ENCODE peak calls at places on chromosomes 7 and 10, in five cellular contexts. Q is kidney epithelial cell, W is GM23248, E is adrenal gland, N is H9. P is an unnamed sample. For H3K27me3, the result is how much of the 10 kb centered on the place peaks cover.

GRCh38 chr10:69506834-69507643 is 55.8 kb downstream of the TSPAN15 start:
- DNase-seq in Q (no peak), W (no peak), N (peak), E (no peak), P (peak)

GRCh38 chr10:99369551-99369950 is 40.4 kb downstream of the CNNM1 start:
- DNase-seq in N (no peak), E (no peak), Q (no peak), W (peak), P (no peak)

GRCh38 chr10:50234486-50234885 is 16.8 kb downstream of the ASAH2 start:
- DNase-seq in E (no peak), Q (no peak), N (no peak), W (no peak), P (no peak)

GRCh38 chr7:101882595-101883564 is 65.5 kb downstream of the CUX1 start:
- DNase-seq in W (peak), E (peak), Q (peak), N (no peak), P (peak)

GRCh38 chr10:64113796-64114195 is 592.6 kb downstream of the REEP3 start:
- DNase-seq in N (peak), W (no peak), E (no peak), Q (no peak), P (no peak)

GRCh38 chr10:117497736-117498135 is 44.8 kb upstream of the EMX2 start:
- DNase-seq in Q (no peak), N (no peak), E (no peak), W (no peak), P (no peak)

GRCh38 chr10:116796910-116797513 is 52.3 kb upstream of the ENO4 start:
- DNase-seq in N (peak), E (peak), Q (no peak), W (peak), P (peak)

GRCh38 chr10:124116771-124117510 is 23.5 kb upstream of the CHST15 start:
- DNase-seq in N (no peak), E (no peak), Q (no peak), W (no peak), P (no peak)

GRCh38 chr7:1113548-1113885 is 25.6 kb downstream of the GPER1 start:
- DNase-seq in N (no peak), Q (no peak), W (no peak), E (no peak), P (no peak)

GRCh38 chr7:33926535-33926934 is 21.2 kb downstream of the BMPER start:
- DNase-seq in Q (no peak), W (peak), E (no peak), N (no peak), P (no peak)

GRCh38 chr7:65371468-65371867 is 2.2 kb upstream of the ZNF92 start:
- DNase-seq in W (no peak), N (no peak), E (peak), Q (no peak), P (no peak)

GRCh38 chr7:67493386-67493785 is 496.8 kb downstream of the TYW1 start:
- DNase-seq in E (no peak), W (no peak), N (no peak), Q (no peak), P (no peak)

GRCh38 chr7:116582806-116583444 is 58.1 kb downstream of the CAV1 start:
- DNase-seq in E (no peak), W (peak), Q (no peak), N (no peak), P (peak)

GRCh38 chr10:12235796-12236195 is 39.8 kb downstream of the CDC123 start:
- DNase-seq in N (no peak), Q (no peak), W (no peak), E (no peak), P (peak)

GRCh38 chr10:27865221-27865635 is 119.6 kb upstream of the MKX start:
- DNase-seq in Q (no peak), W (peak), N (no peak), E (no peak), P (peak)

GRCh38 chr7:2480071-2480410 is 3.8 kb upstream of the GRIFIN start:
- DNase-seq in W (no peak), N (no peak), E (no peak), Q (no peak), P (no peak)

GRCh38 chr10:94002156-94002555 is 8.4 kb downstream of the PLCE1 start:
- DNase-seq in Q (no peak), E (no peak), W (no peak), N (no peak), P (no peak)

GRCh38 chr7:116834815-116835533 is 27.4 kb upstream of the CAPZA2 start:
- DNase-seq in N (no peak), Q (peak), E (no peak), W (peak), P (no peak)

GRCh38 chr7:55277916-55278315 is 87.2 kb upstream of the LANCL2 start:
- DNase-seq in W (no peak), E (no peak), Q (no peak), N (no peak), P (no peak)

GRCh38 chr10:96468845-96469244 is 44.9 kb downstream of the TLL2 start:
- DNase-seq in E (no peak), N (no peak), Q (no peak), W (peak), P (no peak)

GRCh38 chr10:90652519-90652918 is 205.3 kb downstream of the HTR7 start:
- DNase-seq in E (no peak), Q (no peak), N (no peak), W (peak), P (peak)

GRCh38 chr10:114437456-114438292 is 33.4 kb upstream of the AFAP1L2 start:
- DNase-seq in Q (no peak), W (peak), N (no peak), E (no peak), P (no peak)

GRCh38 chr10:27143686-27144085 is 10.5 kb downstream of the YME1L1 start:
- DNase-seq in E (no peak), N (no peak), W (peak), Q (no peak), P (no peak)

GRCh38 chr7:49483142-49483541 is 290.3 kb upstream of the VWC2 start:
- DNase-seq in N (no peak), E (no peak), W (no peak), Q (no peak), P (no peak)

GRCh38 chr10:116892873-116893685 is 43.8 kb downstream of the ENO4 start:
- DNase-seq in W (no peak), Q (no peak), N (no peak), E (no peak), P (peak)

GRCh38 chr10:131451407-131452015 is 140.0 kb upstream of the TCERG1L start:
- DNase-seq in W (no peak), N (no peak), E (peak), Q (no peak), P (no peak)

GRCh38 chr7:6271694-6272371 is 591 bp downstream of the CYTH3 start:
- DNase-seq in W (peak), E (peak), N (no peak), Q (no peak), P (peak)

GRCh38 chr10:92594194-92594593 is 1.3 kb downstream of the KIF11 start:
- DNase-seq in Q (no peak), E (no peak), N (no peak), W (peak), P (peak)

GRCh38 chr7:132131196-132131595 is 445.1 kb downstream of the PLXNA4 start:
- DNase-seq in E (no peak), N (no peak), W (no peak), Q (no peak), P (no peak)

GRCh38 chr7:80428161-80429054 is 83.5 kb downstream of the GNAT3 start:
- DNase-seq in W (peak), E (peak), N (peak), Q (peak), P (peak)

GRCh38 chr10:35635576-35635975 is 6.5 kb downstream of the FZD8 start:
- DNase-seq in N (peak), Q (no peak), W (peak), E (peak), P (peak)

GRCh38 chr7:32255036-32255435 is 184.8 kb upstream of the PDE1C start:
- DNase-seq in Q (no peak), N (no peak), W (no peak), E (no peak), P (no peak)

GRCh38 chr7:725223-726005 is 1.1 kb upstream of the DNAAF5 start:
- DNase-seq in N (no peak), Q (peak), W (peak), E (peak), P (no peak)

GRCh38 chr7:39375047-39375873 is 190.9 kb upstream of the YAE1 start:
- DNase-seq in W (no peak), E (no peak), Q (no peak), N (no peak), P (no peak)

GRCh38 chr10:23203369-23204325 is 11.5 kb downstream of the PTF1A start:
- DNase-seq in E (no peak), Q (no peak), N (no peak), W (no peak), P (no peak)
- H3K27me3 ChIP-seq in E (under half), Q (under half), N (half or more), W (half or more), P (under half)

GRCh38 chr7:20474244-20474643 is 141.2 kb upstream of the ABCB5 start:
- DNase-seq in N (no peak), W (no peak), Q (no peak), E (no peak), P (no peak)
- H3K27me3 ChIP-seq in N (under half), W (under half), Q (under half), E (under half), P (under half)

GRCh38 chr7:78172138-78172887 is 373.7 kb downstream of the PHTF2 start:
- DNase-seq in Q (no peak), N (no peak), E (no peak), W (no peak), P (peak)
- H3K27me3 ChIP-seq in Q (under half), N (under half), E (under half), W (under half), P (under half)

GRCh38 chr10:70960316-70960715 is 72.0 kb upstream of the PCBD1 start:
- DNase-seq in W (no peak), E (no peak), N (no peak), Q (no peak), P (no peak)
- H3K27me3 ChIP-seq in W (under half), E (under half), N (under half), Q (under half), P (under half)

GRCh38 chr10:100824886-100825285 is 79.5 kb downstream of the PAX2 start:
- DNase-seq in N (no peak), E (peak), W (no peak), Q (no peak), P (no peak)
- H3K27me3 ChIP-seq in N (half or more), E (half or more), W (half or more), Q (under half), P (half or more)

GRCh38 chr7:150965273-150965830 is 12.8 kb downstream of the KCNH2 start:
- DNase-seq in E (no peak), Q (no peak), N (no peak), W (no peak), P (no peak)

GRCh38 chr7:150964593-150965111 is 13.5 kb downstream of the KCNH2 start:
- DNase-seq in W (peak), N (peak), E (peak), Q (no peak), P (no peak)

GRCh38 chr7:150968056-150968455 is 10.1 kb downstream of the KCNH2 start:
- DNase-seq in W (no peak), N (no peak), E (no peak), Q (no peak), P (no peak)

GRCh38 chr7:150967332-150967731 is 10.8 kb downstream of the KCNH2 start:
- DNase-seq in N (no peak), W (no peak), Q (no peak), E (no peak), P (no peak)

GRCh38 chr7:150966002-150966401 is 12.1 kb downstream of the KCNH2 start:
- DNase-seq in E (no peak), Q (no peak), W (no peak), N (peak), P (peak)
- H3K27me3 ChIP-seq in E (under half), Q (half or more), W (half or more), N (under half), P (under half)

DNA sequence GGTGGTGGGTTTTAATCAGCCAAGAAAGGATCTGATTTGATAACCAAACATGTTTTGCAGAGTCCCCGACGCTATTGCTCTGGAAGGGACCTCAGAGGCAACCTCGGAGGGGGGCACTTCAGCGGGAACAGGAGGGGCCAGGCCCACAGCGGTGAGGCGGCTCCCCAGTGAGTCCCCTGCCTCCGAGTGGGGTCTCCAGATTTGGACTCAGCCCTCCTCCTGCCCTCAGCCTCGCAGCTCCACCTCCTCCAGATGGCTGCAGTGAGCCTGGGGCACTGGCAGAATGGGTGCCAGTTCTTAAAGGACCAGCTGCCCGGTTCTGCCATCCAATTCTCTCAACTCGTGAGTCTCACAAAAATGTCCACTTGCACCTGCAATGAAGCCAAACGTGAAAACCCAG is 61.0 kb upstream of the NANOS1 start:
- DNase-seq in Q (no peak), E (peak), N (no peak), W (no peak), P (no peak)
- H3K27me3 ChIP-seq in Q (under half), E (under half), N (under half), W (under half), P (under half)

DNA sequence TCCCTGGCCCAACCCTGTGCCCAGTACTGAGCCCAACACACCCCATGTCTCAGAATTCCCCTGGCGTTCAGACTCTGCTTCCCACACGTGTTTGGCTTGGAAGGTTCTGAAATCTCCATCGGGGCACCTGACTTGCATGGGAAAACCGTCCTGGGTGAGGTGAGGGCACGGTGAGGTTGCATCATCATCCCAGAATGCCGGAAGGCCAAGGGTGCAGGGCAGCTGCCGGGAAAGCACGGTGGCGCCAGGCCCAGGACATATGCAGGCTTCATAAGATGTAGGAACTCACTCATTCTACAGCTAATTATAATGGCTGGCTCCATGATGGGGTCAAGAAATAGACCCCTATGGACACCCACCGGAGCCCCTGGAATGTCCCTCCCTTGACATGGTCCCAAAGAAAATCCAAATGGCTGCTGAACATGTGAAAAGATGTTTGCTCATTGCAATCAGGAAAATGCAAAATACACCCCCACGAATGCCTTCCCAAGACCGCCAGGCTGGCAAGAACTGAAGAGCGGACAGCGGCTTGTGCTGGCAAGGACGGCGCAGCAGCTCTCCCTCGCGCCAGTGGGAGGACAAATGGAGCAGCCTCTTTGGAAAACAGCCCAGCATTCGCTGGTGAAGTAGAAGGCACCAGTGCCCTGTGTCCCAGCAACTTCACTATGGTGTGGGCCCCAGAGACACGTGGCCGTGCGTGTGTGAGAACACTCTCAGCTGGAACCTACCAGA is 2.3 kb downstream of the KNDC1 start:
- DNase-seq in W (no peak), E (peak), Q (no peak), N (no peak), P (no peak)
- H3K27me3 ChIP-seq in W (under half), E (under half), Q (half or more), N (under half), P (under half)

GRCh38 chr10:132879408-132880147 is 62.8 kb downstream of the CFAP46 start:
- DNase-seq in E (no peak), N (peak), W (no peak), Q (no peak), P (no peak)
- H3K27me3 ChIP-seq in E (under half), N (under half), W (under half), Q (under half), P (under half)